ENCODE peak calls at places on chromosomes 2 and 18, in four cellular contexts. X is H1, Y is H9, T is IMR-90. K is an unnamed sample.
A peak's percentile ranks its signal among the peaks of the same experiment; 100 is the strongest.

GRCh38 chr2:187577310-187577709 is 23.1 kb upstream of the TFPI start:
- DNase-seq in X (no peak), Y (no peak), T (no peak), K (peak; percentile 57)

GRCh38 chr2:224242543-224242942 is 159.4 kb downstream of the FAM124B start:
- DNase-seq in X (no peak), Y (no peak), T (peak; percentile 24), K (no peak)

GRCh38 chr2:141195087-141195486 is 935.7 kb downstream of the LRP1B start:
- DNase-seq in X (no peak), Y (no peak), T (no peak), K (no peak)

GRCh38 chr2:240024766-240025165 is 376 bp downstream of the NDUFA10 start:
- DNase-seq in X (no peak), Y (no peak), T (no peak), K (peak; percentile 8)

GRCh38 chr2:64359176-64359891 is 94.6 kb upstream of the LGALSL start:
- DNase-seq in X (no peak), Y (no peak), T (no peak), K (no peak)

GRCh38 chr18:75206637-75207297 is 2.2 kb downstream of the PTGR3 start:
- DNase-seq in X (no peak), Y (no peak), T (no peak), K (peak; percentile 13)

GRCh38 chr2:9692392-9693137 is 61.8 kb upstream of the YWHAQ start:
- DNase-seq in X (no peak), Y (peak; percentile 60), T (no peak), K (no peak)

GRCh38 chr2:147082850-147083522 is 761.8 kb upstream of the ACVR2A start:
- DNase-seq in X (peak; percentile 53), Y (peak; percentile 68), T (peak; percentile 62), K (peak; percentile 88)

GRCh38 chr18:34609991-34610658 is 100.0 kb upstream of the DTNA start:
- DNase-seq in X (no peak), Y (no peak), T (no peak), K (peak; percentile 54)

GRCh38 chr2:23545391-23545790 is 160.4 kb downstream of the KLHL29 start:
- DNase-seq in X (no peak), Y (no peak), T (peak; percentile 63), K (no peak)

GRCh38 chr2:111121028-111121872 is 536 bp downstream of the BCL2L11 start:
- DNase-seq in X (no peak), Y (peak; percentile 37), T (no peak), K (peak; percentile 68)

GRCh38 chr2:241235859-241236593 is 47.5 kb downstream of the ANO7 start:
- DNase-seq in X (no peak), Y (no peak), T (no peak), K (no peak)

GRCh38 chr2:164542584-164543021 is 78.7 kb downstream of the GRB14 start:
- DNase-seq in X (no peak), Y (no peak), T (peak; percentile 15), K (no peak)

GRCh38 chr2:109452318-109453305 is 161.2 kb downstream of the SEPTIN10 start:
- DNase-seq in X (no peak), Y (no peak), T (no peak), K (no peak)

GRCh38 chr2:109454764-109455394 is 158.9 kb downstream of the SEPTIN10 start:
- DNase-seq in X (no peak), Y (no peak), T (no peak), K (no peak)

GRCh38 chr2:109455731-109456691 is 157.8 kb downstream of the SEPTIN10 start:
- DNase-seq in X (no peak), Y (no peak), T (no peak), K (no peak)

GRCh38 chr2:109453596-109453995 is 160.2 kb downstream of the SEPTIN10 start:
- DNase-seq in X (no peak), Y (no peak), T (no peak), K (no peak)

DNA sequence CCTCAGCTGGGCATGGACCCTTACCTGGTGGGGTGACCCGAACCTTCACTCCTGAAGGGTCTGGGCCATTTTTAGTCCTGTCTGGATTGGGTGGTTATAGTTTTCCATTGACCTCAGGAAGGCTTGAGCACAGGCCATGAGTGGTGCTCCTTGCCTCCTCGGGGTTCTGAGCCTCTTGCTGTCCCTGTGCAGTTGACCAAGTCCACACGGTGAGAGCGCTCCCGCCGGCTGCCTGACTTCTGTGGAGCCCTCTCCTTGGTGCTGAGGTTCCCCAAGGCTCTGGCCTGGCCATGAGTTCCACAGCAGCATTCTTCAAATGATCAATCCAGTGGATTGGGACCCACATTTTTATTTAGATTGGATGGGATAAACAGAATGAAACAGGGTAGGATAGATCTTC is 159.5 kb downstream of the SEPTIN10 start:
- DNase-seq in X (no peak), Y (no peak), T (no peak), K (no peak)
- H4K5ac ChIP-seq in X (no peak overlapping the region), Y (no peak overlapping the region), T (no peak overlapping the region), K (no peak overlapping the region)

GRCh38 chr2:37829616-37830385 is 95.3 kb upstream of the RMDN2 start:
- DNase-seq in X (no peak), Y (no peak), T (no peak), K (no peak)
- H3K4ac ChIP-seq in X (no peak overlapping the region), Y (no peak overlapping the region), T (peak overlapping the region; percentile 96), K (no peak overlapping the region)

GRCh38 chr2:230866704-230867561 is 2.2 kb downstream of the ITM2C start:
- DNase-seq in X (no peak), Y (no peak), T (peak; percentile 20), K (no peak)
- H4K5ac ChIP-seq in X (peak overlapping the region; percentile 5), Y (no peak overlapping the region), T (no peak overlapping the region), K (no peak overlapping the region)

DNA sequence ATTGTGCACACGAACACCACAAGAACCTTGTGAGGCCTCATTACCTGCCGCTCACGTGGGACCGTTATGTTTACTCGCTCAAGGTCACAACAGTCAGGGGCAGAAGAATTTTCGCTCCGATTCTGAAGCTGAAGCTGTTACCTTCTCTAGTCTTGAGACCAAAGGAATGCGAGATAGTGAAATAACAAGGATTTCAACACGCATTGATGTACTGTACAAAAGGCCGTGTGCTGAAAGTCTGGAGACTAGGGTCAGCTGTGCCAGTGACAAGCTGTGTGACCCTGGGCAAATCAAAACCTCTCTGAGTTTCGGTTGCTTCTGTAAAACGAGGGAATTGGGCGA is 583 bp downstream of the NEMP2 start:
- DNase-seq in X (no peak), Y (no peak), T (no peak), K (no peak)
- H3K4ac ChIP-seq in X (no peak overlapping the region), Y (no peak overlapping the region), T (peak overlapping the region; percentile 95), K (no peak overlapping the region)

GRCh38 chr2:130768191-130768855 is 13.0 kb downstream of the AMER3 start:
- DNase-seq in X (no peak), Y (no peak), T (no peak), K (no peak)
- H4K5ac ChIP-seq in X (no peak overlapping the region), Y (no peak overlapping the region), T (no peak overlapping the region), K (no peak overlapping the region)

GRCh38 chr2:153971250-153971649 is 99.5 kb downstream of the GALNT13 start:
- DNase-seq in X (no peak), Y (no peak), T (no peak), K (peak; percentile 10)
- H3K4ac ChIP-seq in X (no peak overlapping the region), Y (no peak overlapping the region), T (no peak overlapping the region), K (no peak overlapping the region)

GRCh38 chr2:215738360-215738759 is 275.0 kb downstream of the MREG start:
- DNase-seq in X (no peak), Y (no peak), T (no peak), K (no peak)
- H4K5ac ChIP-seq in X (no peak overlapping the region), Y (no peak overlapping the region), T (no peak overlapping the region), K (no peak overlapping the region)

DNA sequence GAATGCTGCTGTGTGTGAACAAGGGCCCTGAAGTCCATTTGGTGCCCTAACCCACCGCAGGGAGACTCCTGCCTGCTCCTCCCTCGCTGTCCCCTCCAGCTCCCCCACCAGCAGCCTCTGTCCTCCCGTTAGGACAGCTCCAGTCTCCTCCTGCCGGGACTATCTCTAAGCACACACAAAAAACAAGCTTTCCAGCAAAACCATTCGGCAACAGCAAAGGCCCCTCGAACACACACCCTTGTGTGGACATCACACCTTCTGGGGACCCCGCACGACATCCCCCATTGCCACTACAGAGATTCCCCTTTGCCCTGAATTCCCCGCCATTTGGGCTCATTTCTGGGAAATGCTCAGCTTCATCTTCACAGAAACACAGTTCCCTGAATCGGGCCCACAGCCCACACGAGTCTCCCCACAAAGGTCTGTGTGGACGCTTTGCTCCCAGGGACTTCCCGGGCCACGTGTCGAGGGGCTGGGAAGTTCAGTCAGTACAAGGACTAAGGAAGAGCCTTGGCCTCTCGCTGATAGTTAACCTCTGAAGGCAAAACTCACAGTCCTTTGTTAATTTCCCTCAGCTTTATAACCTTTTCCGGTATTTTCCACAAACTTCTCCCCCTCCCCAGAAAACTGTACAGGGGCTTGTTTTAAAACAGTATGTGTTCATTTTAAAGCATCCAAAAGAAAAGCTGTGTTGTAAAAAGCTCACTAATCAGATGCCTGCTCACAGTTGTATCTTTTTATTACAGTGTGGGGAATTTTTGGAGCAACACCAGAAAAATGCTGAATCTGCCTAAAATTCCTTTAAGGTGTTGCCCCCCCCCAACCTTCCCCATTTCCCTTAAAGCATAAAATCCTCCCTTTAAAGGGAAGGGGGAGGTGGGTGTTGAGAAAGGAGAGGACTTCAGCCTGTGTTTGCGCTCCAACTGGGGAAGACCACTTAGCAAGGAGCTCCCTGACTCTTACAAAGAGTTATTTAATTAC is 25.9 kb downstream of the SMAD7 start:
- DNase-seq in X (no peak), Y (no peak), T (no peak), K (peak; percentile 14)
- H3K4ac ChIP-seq in X (peak overlapping the region; percentile 46), Y (no peak overlapping the region), T (peak overlapping the region; percentile 80), K (no peak overlapping the region)

DNA sequence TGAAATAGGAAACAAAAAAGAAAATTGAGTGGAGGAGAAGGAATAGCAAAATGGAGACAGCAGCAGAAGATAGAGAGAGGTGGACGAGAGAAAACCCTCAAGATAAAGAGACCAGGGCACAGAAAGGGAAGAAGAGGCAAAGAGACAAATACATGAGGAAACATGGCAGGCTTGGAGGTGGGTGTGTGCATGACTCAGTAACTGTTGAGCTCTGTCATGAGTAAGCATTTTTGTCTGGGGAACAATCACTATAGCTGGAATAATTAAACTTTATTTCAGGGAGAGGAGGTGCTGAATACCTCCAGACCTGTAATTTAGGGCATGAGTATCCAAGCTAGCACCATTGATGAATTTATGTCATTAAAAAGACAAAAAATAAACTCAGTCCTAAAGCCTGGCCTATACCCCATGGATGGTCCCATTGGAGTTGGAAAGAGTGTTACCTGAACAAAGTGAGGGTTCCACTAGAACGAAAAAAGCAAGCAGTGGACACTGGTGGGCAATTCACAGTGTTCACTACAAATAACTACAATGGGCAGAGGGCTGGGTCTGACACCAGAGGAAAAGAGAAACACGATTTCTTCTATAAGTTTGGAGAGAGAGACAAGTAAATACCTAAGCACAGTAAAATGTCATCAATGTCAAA is 145.5 kb downstream of the ADCYAP1 start:
- DNase-seq in X (no peak), Y (no peak), T (no peak), K (no peak)
- H4K5ac ChIP-seq in X (no peak overlapping the region), Y (no peak overlapping the region), T (no peak overlapping the region), K (no peak overlapping the region)

GRCh38 chr2:97995026-97995733 is 568 bp downstream of the TMEM131 start:
- DNase-seq in X (no peak), Y (no peak), T (peak; percentile 17), K (peak; percentile 48)
- H3K4ac ChIP-seq in X (no peak overlapping the region), Y (no peak overlapping the region), T (peak overlapping the region; percentile 92), K (peak overlapping the region; percentile 56)